ENCODE peak calls at places on chromosome 16, in five cellular contexts. O is lung, F is cardiac muscle cell, I is testis, W is left ventricle myocardium inferior. Q is an unnamed sample.

GRCh38 chr16:48609453-48610023 is 442 bp downstream of the N4BP1 start:
- DNase-seq in O (peak), F (peak), I (peak), W (peak), Q (no peak)

GRCh38 chr16:89848974-89849373 is 20.7 kb downstream of the SPIRE2 start:
- DNase-seq in O (no peak), F (no peak), I (no peak), W (no peak), Q (no peak)

GRCh38 chr16:85199069-85199725 is 86.9 kb upstream of the CIBAR2 start:
- DNase-seq in O (no peak), F (no peak), I (no peak), W (no peak), Q (no peak)

GRCh38 chr16:9840761-9841665 is 341.2 kb downstream of the GRIN2A start:
- DNase-seq in O (no peak), F (no peak), I (no peak), W (no peak), Q (no peak)

GRCh38 chr16:64408699-64409098 is 713.2 kb downstream of the CDH11 start:
- DNase-seq in O (no peak), F (no peak), I (no peak), W (no peak), Q (no peak)

GRCh38 chr16:25097304-25097988 is 14.1 kb upstream of the LCMT1 start:
- DNase-seq in O (no peak), F (peak), I (no peak), W (no peak), Q (no peak)

GRCh38 chr16:81780350-81780749 is 1.3 kb downstream of the PLCG2 start:
- DNase-seq in O (no peak), F (no peak), I (no peak), W (no peak), Q (no peak)

GRCh38 chr16:82671743-82672142 is 45.0 kb downstream of the CDH13 start:
- DNase-seq in O (no peak), F (no peak), I (no peak), W (no peak), Q (no peak)

GRCh38 chr16:48612621-48613020 is 2.6 kb upstream of the N4BP1 start:
- DNase-seq in O (no peak), F (no peak), I (no peak), W (no peak), Q (no peak)

DNA sequence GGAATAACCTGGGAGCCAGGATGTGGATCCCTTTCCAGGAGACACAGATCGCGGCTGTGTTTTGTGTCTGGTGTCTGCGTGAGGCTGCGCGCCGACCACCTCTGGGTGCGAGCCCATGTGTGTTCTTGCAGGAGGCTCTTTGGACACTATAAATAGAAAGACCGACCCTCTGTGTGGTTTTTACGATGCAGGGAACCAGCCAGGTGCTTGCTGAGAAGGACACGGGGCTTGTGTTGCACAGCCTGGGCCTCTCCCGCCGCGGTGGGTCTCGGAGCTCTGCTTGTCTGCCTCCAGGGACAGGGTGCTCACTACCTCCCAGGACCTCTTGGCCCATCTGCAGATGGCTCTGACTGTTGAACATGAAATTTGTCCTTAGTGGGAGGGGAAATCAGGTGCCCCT is 505 bp upstream of the STX1B start:
- DNase-seq in O (no peak), F (no peak), I (no peak), W (no peak), Q (no peak)
- H3K4me3 ChIP-seq in O (no peak), F (peak), I (peak), W (no peak), Q (no peak)

DNA sequence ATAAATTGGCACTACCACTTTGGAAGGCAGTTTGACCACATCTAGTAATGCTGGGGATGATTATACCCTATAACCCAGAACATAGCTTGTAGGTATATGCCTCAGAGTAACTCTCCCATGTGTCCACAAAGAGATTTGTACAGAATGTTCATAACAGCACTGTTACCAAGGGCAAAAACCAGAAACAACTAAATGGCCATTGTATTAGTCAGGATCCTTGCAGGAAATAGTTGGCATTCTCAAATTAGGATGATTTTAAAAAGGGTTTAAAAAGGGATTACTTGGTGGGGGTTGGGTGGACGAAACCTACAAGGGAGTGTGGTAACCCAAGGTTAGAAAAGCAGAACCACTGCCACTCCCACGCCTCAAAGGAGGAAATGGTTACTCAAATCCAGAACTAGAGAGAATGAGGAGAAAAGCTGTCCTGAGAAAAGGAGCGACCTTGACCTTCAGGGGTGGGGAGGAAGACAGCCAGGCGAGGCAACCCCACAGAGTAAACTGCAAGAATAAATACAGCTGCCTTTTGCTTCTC is 2.1 kb downstream of the CPPED1 start:
- DNase-seq in O (peak), F (peak), I (peak), W (no peak), Q (no peak)
- H3K4me3 ChIP-seq in O (no peak), F (no peak), I (no peak), W (no peak), Q (no peak)

DNA sequence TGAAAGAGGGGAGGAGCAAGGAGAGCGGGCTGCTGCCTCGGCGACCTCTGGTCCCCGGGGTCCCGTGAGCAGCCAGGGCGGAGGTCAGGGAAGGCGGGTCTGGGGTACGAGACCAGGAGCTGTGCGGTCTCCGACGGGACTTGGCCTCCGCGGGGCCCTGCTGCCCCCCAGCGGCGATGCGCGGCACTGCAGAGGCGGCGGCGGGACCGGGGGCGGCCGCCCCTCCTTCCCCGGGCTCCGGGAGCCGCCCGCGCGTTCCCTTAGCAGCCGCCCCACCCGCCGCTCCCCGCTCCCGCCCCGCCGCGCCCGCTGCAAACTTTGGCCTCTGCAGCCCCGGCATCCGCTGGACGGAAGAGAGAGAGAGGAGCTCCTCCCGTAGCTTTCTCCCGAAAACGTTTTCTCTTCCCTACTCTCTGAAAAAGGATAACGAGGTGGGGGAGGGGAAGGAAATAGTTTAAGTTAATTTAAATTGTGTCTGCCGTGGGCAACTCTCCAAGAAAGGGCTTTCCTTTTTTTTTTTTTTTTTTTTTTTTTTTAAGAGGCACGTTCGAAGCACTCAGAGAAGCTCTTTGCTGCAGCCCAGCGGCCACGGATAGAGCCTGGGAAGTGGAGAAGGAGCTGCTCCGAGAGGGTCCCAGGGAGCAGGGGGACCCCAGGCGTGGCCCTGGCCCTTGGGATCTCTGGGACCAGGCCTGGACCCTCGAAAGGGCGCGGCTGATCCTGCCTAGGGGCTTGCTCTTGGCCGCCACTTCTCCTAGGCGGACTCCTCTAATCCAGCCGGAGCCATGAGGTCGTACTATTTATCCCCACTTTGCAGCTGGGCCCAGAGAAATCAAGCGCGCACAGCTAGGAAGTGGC is 43.2 kb downstream of the C16orf82 start:
- DNase-seq in O (peak), F (peak), I (peak), W (peak), Q (peak)
- H3K4me3 ChIP-seq in O (no peak), F (peak), I (peak), W (peak), Q (peak)

GRCh38 chr16:31703526-31704128 is 170.0 kb upstream of the ZNF267 start:
- DNase-seq in O (no peak), F (no peak), I (no peak), W (no peak), Q (no peak)
- H3K4me3 ChIP-seq in O (no peak), F (no peak), I (no peak), W (no peak), Q (no peak)

GRCh38 chr16:4803479-4804243 is 1.2 kb upstream of the ROGDI start:
- DNase-seq in O (no peak), F (no peak), I (no peak), W (no peak), Q (no peak)
- H3K4me3 ChIP-seq in O (no peak), F (peak), I (peak), W (peak), Q (no peak)